ENCODE peak calls at places on chromosomes 4 and X, in seven cellular contexts. One of them, this sample, is unnamed.

GRCh38 chrX:139971394-139971749 is 6.1 kb upstream of the CXorf66 start:
- DNase-seq in OCI-LY7: no peak
- DNase-seq in IMR-90: no peak
- DNase-seq in cardiac muscle cell: no peak
- DNase-seq in body of pancreas: no peak
- DNase-seq in mesendoderm: no peak
- DNase-seq in coronary artery: no peak
- DNase-seq in this sample: no peak

GRCh38 chr4:180798016-180798574 is 1445.1 kb upstream of the TENM3 start:
- DNase-seq in OCI-LY7: no peak
- DNase-seq in IMR-90: no peak
- DNase-seq in cardiac muscle cell: no peak
- DNase-seq in body of pancreas: no peak
- DNase-seq in mesendoderm: no peak
- DNase-seq in coronary artery: no peak
- DNase-seq in this sample: no peak

GRCh38 chrX:72019487-72019886 is 108.8 kb downstream of the NHSL2 start:
- DNase-seq in OCI-LY7: no peak
- DNase-seq in IMR-90: no peak
- DNase-seq in cardiac muscle cell: no peak
- DNase-seq in body of pancreas: no peak
- DNase-seq in mesendoderm: no peak
- DNase-seq in coronary artery: peak
- DNase-seq in this sample: no peak

GRCh38 chr4:154491731-154492249 is at the start of gene DCHS2:
- DNase-seq in OCI-LY7: no peak
- DNase-seq in IMR-90: no peak
- DNase-seq in cardiac muscle cell: peak
- DNase-seq in body of pancreas: peak
- DNase-seq in mesendoderm: peak
- DNase-seq in coronary artery: no peak
- DNase-seq in this sample: no peak

GRCh38 chr4:29278580-29278979 is 1441.6 kb upstream of the PCDH7 start:
- DNase-seq in OCI-LY7: no peak
- DNase-seq in IMR-90: peak
- DNase-seq in cardiac muscle cell: no peak
- DNase-seq in body of pancreas: no peak
- DNase-seq in mesendoderm: no peak
- DNase-seq in coronary artery: no peak
- DNase-seq in this sample: no peak

GRCh38 chr4:155543126-155543765 is 123.4 kb upstream of the GUCY1A1 start:
- DNase-seq in OCI-LY7: no peak
- DNase-seq in IMR-90: peak
- DNase-seq in cardiac muscle cell: no peak
- DNase-seq in body of pancreas: no peak
- DNase-seq in mesendoderm: no peak
- DNase-seq in coronary artery: no peak
- DNase-seq in this sample: no peak

GRCh38 chrX:141220342-141221008 is 21.8 kb downstream of the SPANXC start:
- DNase-seq in OCI-LY7: no peak
- DNase-seq in IMR-90: peak
- DNase-seq in cardiac muscle cell: no peak
- DNase-seq in body of pancreas: no peak
- DNase-seq in mesendoderm: peak
- DNase-seq in coronary artery: no peak
- DNase-seq in this sample: no peak

GRCh38 chr4:25834411-25835107 is 28.2 kb downstream of the SEL1L3 start:
- DNase-seq in OCI-LY7: no peak
- DNase-seq in IMR-90: no peak
- DNase-seq in cardiac muscle cell: no peak
- DNase-seq in body of pancreas: no peak
- DNase-seq in mesendoderm: no peak
- DNase-seq in coronary artery: no peak
- DNase-seq in this sample: no peak

GRCh38 chr4:48949518-48950207 is 36.4 kb upstream of the CWH43 start:
- DNase-seq in OCI-LY7: no peak
- DNase-seq in IMR-90: no peak
- DNase-seq in cardiac muscle cell: no peak
- DNase-seq in body of pancreas: no peak
- DNase-seq in mesendoderm: no peak
- DNase-seq in coronary artery: no peak
- DNase-seq in this sample: no peak

GRCh38 chr4:80097395-80098177 is 24.6 kb upstream of the ANTXR2 start:
- DNase-seq in OCI-LY7: no peak
- DNase-seq in IMR-90: peak
- DNase-seq in cardiac muscle cell: no peak
- DNase-seq in body of pancreas: no peak
- DNase-seq in mesendoderm: no peak
- DNase-seq in coronary artery: no peak
- DNase-seq in this sample: no peak

GRCh38 chr4:152100378-152101201 is 339.8 kb upstream of the GATB start:
- DNase-seq in OCI-LY7: peak
- DNase-seq in IMR-90: no peak
- DNase-seq in cardiac muscle cell: no peak
- DNase-seq in body of pancreas: no peak
- DNase-seq in mesendoderm: no peak
- DNase-seq in coronary artery: peak
- DNase-seq in this sample: no peak

GRCh38 chr4:158322119-158322518 is 111.8 kb downstream of the TMEM144 start:
- DNase-seq in OCI-LY7: no peak
- DNase-seq in IMR-90: no peak
- DNase-seq in cardiac muscle cell: no peak
- DNase-seq in body of pancreas: no peak
- DNase-seq in mesendoderm: peak
- DNase-seq in coronary artery: no peak
- DNase-seq in this sample: no peak

GRCh38 chr4:105433421-105433820 is 40.4 kb downstream of the PPA2 start:
- DNase-seq in OCI-LY7: no peak
- DNase-seq in IMR-90: no peak
- DNase-seq in cardiac muscle cell: no peak
- DNase-seq in body of pancreas: no peak
- DNase-seq in mesendoderm: no peak
- DNase-seq in coronary artery: no peak
- DNase-seq in this sample: no peak

GRCh38 chr4:186760576-186760975 is 36.9 kb upstream of the FAT1 start:
- DNase-seq in OCI-LY7: no peak
- DNase-seq in IMR-90: peak
- DNase-seq in cardiac muscle cell: no peak
- DNase-seq in body of pancreas: no peak
- DNase-seq in mesendoderm: no peak
- DNase-seq in coronary artery: no peak
- DNase-seq in this sample: no peak

GRCh38 chr4:168654206-168655174 is 157.6 kb downstream of the PALLD start:
- DNase-seq in OCI-LY7: no peak
- DNase-seq in IMR-90: no peak
- DNase-seq in cardiac muscle cell: no peak
- DNase-seq in body of pancreas: no peak
- DNase-seq in mesendoderm: no peak
- DNase-seq in coronary artery: no peak
- DNase-seq in this sample: no peak

GRCh38 chrX:7941390-7942042 is 14.3 kb upstream of the PNPLA4 start:
- DNase-seq in OCI-LY7: peak
- DNase-seq in IMR-90: peak
- DNase-seq in cardiac muscle cell: peak
- DNase-seq in body of pancreas: peak
- DNase-seq in mesendoderm: peak
- DNase-seq in coronary artery: no peak
- DNase-seq in this sample: peak

GRCh38 chr4:118842055-118842454 is 6.1 kb upstream of the SEC24D start:
- DNase-seq in OCI-LY7: no peak
- DNase-seq in IMR-90: peak
- DNase-seq in cardiac muscle cell: no peak
- DNase-seq in body of pancreas: no peak
- DNase-seq in mesendoderm: no peak
- DNase-seq in coronary artery: no peak
- DNase-seq in this sample: no peak

GRCh38 chr4:107600993-107601392 is 119.0 kb downstream of the PAPSS1 start:
- DNase-seq in OCI-LY7: no peak
- DNase-seq in IMR-90: no peak
- DNase-seq in cardiac muscle cell: no peak
- DNase-seq in body of pancreas: no peak
- DNase-seq in mesendoderm: no peak
- DNase-seq in coronary artery: no peak
- DNase-seq in this sample: no peak

GRCh38 chr4:4868506-4869379 is 9.3 kb downstream of the MSX1 start:
- DNase-seq in OCI-LY7: no peak
- DNase-seq in IMR-90: no peak
- DNase-seq in cardiac muscle cell: no peak
- DNase-seq in body of pancreas: no peak
- DNase-seq in mesendoderm: peak
- DNase-seq in coronary artery: no peak
- DNase-seq in this sample: no peak

GRCh38 chr4:20251061-20251795 is 477 bp upstream of the SLIT2 start:
- DNase-seq in OCI-LY7: no peak
- DNase-seq in IMR-90: peak
- DNase-seq in cardiac muscle cell: no peak
- DNase-seq in body of pancreas: no peak
- DNase-seq in mesendoderm: no peak
- DNase-seq in coronary artery: no peak
- DNase-seq in this sample: no peak

GRCh38 chr4:164358400-164358799 is 395.5 kb upstream of the SMIM31 start:
- DNase-seq in OCI-LY7: no peak
- DNase-seq in IMR-90: no peak
- DNase-seq in cardiac muscle cell: no peak
- DNase-seq in body of pancreas: no peak
- DNase-seq in mesendoderm: no peak
- DNase-seq in coronary artery: no peak
- DNase-seq in this sample: no peak

GRCh38 chr4:109921384-109921808 is 8.7 kb downstream of the EGF start:
- DNase-seq in OCI-LY7: no peak
- DNase-seq in IMR-90: peak
- DNase-seq in cardiac muscle cell: no peak
- DNase-seq in body of pancreas: no peak
- DNase-seq in mesendoderm: peak
- DNase-seq in coronary artery: no peak
- DNase-seq in this sample: no peak

GRCh38 chrX:8721536-8721935 is 10.4 kb downstream of the ANOS1 start:
- DNase-seq in OCI-LY7: no peak
- DNase-seq in IMR-90: no peak
- DNase-seq in cardiac muscle cell: peak
- DNase-seq in body of pancreas: no peak
- DNase-seq in mesendoderm: peak
- DNase-seq in coronary artery: no peak
- DNase-seq in this sample: no peak

GRCh38 chr4:80142396-80143304 is 54.7 kb upstream of the PRDM8 start:
- DNase-seq in OCI-LY7: no peak
- DNase-seq in IMR-90: no peak
- DNase-seq in cardiac muscle cell: no peak
- DNase-seq in body of pancreas: no peak
- DNase-seq in mesendoderm: no peak
- DNase-seq in coronary artery: no peak
- DNase-seq in this sample: no peak

GRCh38 chr4:89125901-89126435 is 14.6 kb downstream of the TIGD2 start:
- DNase-seq in OCI-LY7: no peak
- DNase-seq in IMR-90: no peak
- DNase-seq in cardiac muscle cell: no peak
- DNase-seq in body of pancreas: no peak
- DNase-seq in mesendoderm: no peak
- DNase-seq in coronary artery: no peak
- DNase-seq in this sample: no peak

GRCh38 chr4:7971881-7972500 is 32.3 kb upstream of the AFAP1 start:
- DNase-seq in OCI-LY7: no peak
- DNase-seq in IMR-90: no peak
- DNase-seq in cardiac muscle cell: no peak
- DNase-seq in body of pancreas: no peak
- DNase-seq in mesendoderm: no peak
- DNase-seq in coronary artery: no peak
- DNase-seq in this sample: no peak

GRCh38 chrX:13223868-13224555 is 95.8 kb downstream of the ATXN3L start:
- DNase-seq in OCI-LY7: no peak
- DNase-seq in IMR-90: peak
- DNase-seq in cardiac muscle cell: no peak
- DNase-seq in body of pancreas: peak
- DNase-seq in mesendoderm: peak
- DNase-seq in coronary artery: no peak
- DNase-seq in this sample: no peak

DNA sequence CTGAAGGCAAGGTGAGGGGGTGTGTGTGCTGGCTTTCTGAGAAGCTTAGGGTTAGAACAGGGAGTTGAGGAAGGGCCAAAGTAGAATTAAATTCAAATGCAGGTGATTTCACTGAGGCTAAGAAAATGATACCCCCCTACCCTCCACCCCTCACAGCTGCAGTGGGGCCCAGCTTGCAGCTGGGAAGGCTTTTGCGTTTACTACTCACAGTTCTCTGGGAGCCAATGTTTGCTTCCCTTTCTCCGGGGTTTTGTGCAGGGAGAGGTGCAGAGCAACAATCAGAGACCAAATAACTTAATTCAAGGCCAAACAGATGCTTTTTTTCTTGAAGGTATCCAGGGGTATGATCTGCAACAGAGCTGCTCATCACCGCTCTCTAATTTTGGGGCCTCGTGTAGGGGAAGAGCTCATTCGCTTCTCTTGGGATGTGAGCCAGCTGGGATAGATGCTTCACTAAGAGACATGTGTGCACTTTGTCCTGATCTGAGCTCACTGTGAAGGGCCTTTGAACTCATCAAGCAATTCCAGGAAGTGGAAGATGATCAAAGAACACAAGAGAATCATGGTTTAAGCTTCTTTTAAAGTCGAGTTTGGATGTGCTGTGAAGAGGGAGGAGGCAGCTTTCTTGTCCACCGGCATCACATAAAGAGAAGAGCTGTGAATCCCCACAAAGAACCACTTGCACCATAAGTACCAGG is 122.7 kb upstream of the C1GALT1C1 start:
- DNase-seq in OCI-LY7: peak
- DNase-seq in IMR-90: no peak
- DNase-seq in cardiac muscle cell: no peak
- DNase-seq in body of pancreas: no peak
- DNase-seq in mesendoderm: no peak
- DNase-seq in coronary artery: no peak
- DNase-seq in this sample: no peak
- H3K4me3 ChIP-seq in OCI-LY7: peak
- H3K4me3 ChIP-seq in IMR-90: no peak
- H3K4me3 ChIP-seq in cardiac muscle cell: no peak
- H3K4me3 ChIP-seq in body of pancreas: no peak
- H3K4me3 ChIP-seq in mesendoderm: no peak
- H3K4me3 ChIP-seq in coronary artery: no peak
- H3K4me3 ChIP-seq in this sample: no peak

GRCh38 chr4:148693913-148694649 is 251.9 kb upstream of the NR3C2 start:
- DNase-seq in OCI-LY7: no peak
- DNase-seq in IMR-90: no peak
- DNase-seq in cardiac muscle cell: no peak
- DNase-seq in body of pancreas: no peak
- DNase-seq in mesendoderm: no peak
- DNase-seq in coronary artery: no peak
- DNase-seq in this sample: no peak
- H3K27ac ChIP-seq in OCI-LY7: no peak
- H3K27ac ChIP-seq in IMR-90: no peak
- H3K27ac ChIP-seq in cardiac muscle cell: no peak
- H3K27ac ChIP-seq in body of pancreas: no peak
- H3K27ac ChIP-seq in mesendoderm: no peak
- H3K27ac ChIP-seq in coronary artery: no peak
- H3K27ac ChIP-seq in this sample: no peak

GRCh38 chrX:39475372-39475771 is 622.4 kb downstream of the BCOR start:
- DNase-seq in OCI-LY7: no peak
- DNase-seq in IMR-90: no peak
- DNase-seq in cardiac muscle cell: no peak
- DNase-seq in body of pancreas: no peak
- DNase-seq in mesendoderm: peak
- DNase-seq in coronary artery: no peak
- DNase-seq in this sample: no peak
- H3K4me3 ChIP-seq in OCI-LY7: no peak
- H3K4me3 ChIP-seq in IMR-90: no peak
- H3K4me3 ChIP-seq in cardiac muscle cell: no peak
- H3K4me3 ChIP-seq in body of pancreas: no peak
- H3K4me3 ChIP-seq in mesendoderm: no peak
- H3K4me3 ChIP-seq in coronary artery: no peak
- H3K4me3 ChIP-seq in this sample: no peak

GRCh38 chrX:154804957-154805695 is at the start of gene MPP1:
- DNase-seq in OCI-LY7: peak
- DNase-seq in IMR-90: peak
- DNase-seq in cardiac muscle cell: peak
- DNase-seq in body of pancreas: peak
- DNase-seq in mesendoderm: peak
- DNase-seq in coronary artery: peak
- DNase-seq in this sample: peak
- H3K27ac ChIP-seq in OCI-LY7: no peak
- H3K27ac ChIP-seq in IMR-90: peak
- H3K27ac ChIP-seq in cardiac muscle cell: peak
- H3K27ac ChIP-seq in body of pancreas: peak
- H3K27ac ChIP-seq in mesendoderm: no peak
- H3K27ac ChIP-seq in coronary artery: peak
- H3K27ac ChIP-seq in this sample: no peak